ENCODE peak calls at places on chromosomes 11 and 22, in six cellular contexts. F, Z, B, A, M and S are unnamed samples. For H3K79me1, the result is how much of the 10 kb centered on the place peaks cover.

GRCh38 chr11:33620423-33621120 is 80.1 kb downstream of the C11orf91 start:
- DNase-seq in F (no peak), Z (peak), B (no peak), A (no peak), M (no peak), S (no peak)

GRCh38 chr11:12629601-12630313 is 44.5 kb upstream of the TEAD1 start:
- DNase-seq in F (no peak), Z (peak), B (no peak), A (no peak), M (no peak), S (peak)

GRCh38 chr22:44735518-44736428 is 16.6 kb upstream of the ARHGAP8 start:
- DNase-seq in F (peak), Z (peak), B (peak), A (peak), M (peak), S (peak)

GRCh38 chr11:112539165-112539564 is 278.5 kb upstream of the PLET1 start:
- DNase-seq in F (no peak), Z (no peak), B (no peak), A (no peak), M (no peak), S (no peak)

GRCh38 chr11:63534076-63534475 is 2.5 kb upstream of the PLAAT4 start:
- DNase-seq in F (no peak), Z (no peak), B (no peak), A (no peak), M (no peak), S (no peak)

GRCh38 chr11:91664521-91664920 is 560.1 kb upstream of the FAT3 start:
- DNase-seq in F (no peak), Z (no peak), B (no peak), A (no peak), M (peak), S (no peak)

GRCh38 chr11:12171921-12172320 is 61.5 kb downstream of the MICAL2 start:
- DNase-seq in F (no peak), Z (no peak), B (no peak), A (no peak), M (no peak), S (no peak)

GRCh38 chr22:22110548-22111266 is 128.1 kb upstream of the TOP3B start:
- DNase-seq in F (peak), Z (peak), B (peak), A (peak), M (peak), S (peak)

GRCh38 chr11:89477175-89477574 is 14.0 kb downstream of the NOX4 start:
- DNase-seq in F (peak), Z (no peak), B (no peak), A (no peak), M (peak), S (no peak)

GRCh38 chr22:45014658-45015057 is 4.9 kb upstream of the PHF21B start:
- DNase-seq in F (peak), Z (no peak), B (no peak), A (no peak), M (peak), S (no peak)

GRCh38 chr22:46025973-46026906 is 49.3 kb upstream of the WNT7B start:
- DNase-seq in F (no peak), Z (no peak), B (no peak), A (no peak), M (no peak), S (no peak)

GRCh38 chr22:50403701-50404101 is 60.6 kb downstream of the PPP6R2 start:
- DNase-seq in F (no peak), Z (no peak), B (no peak), A (no peak), M (no peak), S (no peak)

GRCh38 chr11:35809561-35809960 is 134.3 kb upstream of the LDLRAD3 start:
- DNase-seq in F (no peak), Z (no peak), B (no peak), A (no peak), M (no peak), S (no peak)

GRCh38 chr11:1460396-1460795 is 26.2 kb downstream of the MOB2 start:
- DNase-seq in F (no peak), Z (peak), B (no peak), A (no peak), M (no peak), S (no peak)

GRCh38 chr11:76902121-76903014 is 41.6 kb downstream of the ACER3 start:
- DNase-seq in F (no peak), Z (no peak), B (no peak), A (no peak), M (no peak), S (no peak)

GRCh38 chr11:104570088-104570701 is 328.1 kb downstream of the CASP12 start:
- DNase-seq in F (no peak), Z (no peak), B (no peak), A (no peak), M (no peak), S (no peak)

GRCh38 chr11:69881467-69882269 is 62.5 kb upstream of the FGF3 start:
- DNase-seq in F (peak), Z (no peak), B (no peak), A (peak), M (peak), S (no peak)

GRCh38 chr11:47010192-47010591 is 73.6 kb downstream of the CSTPP1 start:
- DNase-seq in F (no peak), Z (peak), B (no peak), A (no peak), M (peak), S (peak)

GRCh38 chr11:7578276-7578955 is 64.6 kb downstream of the PPFIBP2 start:
- DNase-seq in F (no peak), Z (no peak), B (no peak), A (no peak), M (no peak), S (no peak)

GRCh38 chr11:7577883-7578242 is 64.1 kb downstream of the PPFIBP2 start:
- DNase-seq in F (peak), Z (peak), B (no peak), A (no peak), M (peak), S (peak)

GRCh38 chr11:7577226-7577882 is 63.6 kb downstream of the PPFIBP2 start:
- DNase-seq in F (no peak), Z (no peak), B (no peak), A (no peak), M (peak), S (peak)

GRCh38 chr11:7575841-7576451 is 62.1 kb downstream of the PPFIBP2 start:
- DNase-seq in F (peak), Z (no peak), B (no peak), A (no peak), M (peak), S (peak)

GRCh38 chr11:7576671-7577225 is 62.9 kb downstream of the PPFIBP2 start:
- DNase-seq in F (no peak), Z (peak), B (no peak), A (no peak), M (peak), S (no peak)
- H3K79me1 ChIP-seq in F (under half), Z (under half), B (under half), A (under half), M (under half), S (under half)

GRCh38 chr11:72240461-72241289 is 3.3 kb downstream of the PHOX2A start:
- DNase-seq in F (no peak), Z (no peak), B (no peak), A (peak), M (peak), S (no peak)

GRCh38 chr11:72238492-72239295 is 5.3 kb downstream of the PHOX2A start:
- DNase-seq in F (peak), Z (no peak), B (no peak), A (no peak), M (peak), S (no peak)

GRCh38 chr11:72241290-72241781 is 2.6 kb downstream of the PHOX2A start:
- DNase-seq in F (peak), Z (no peak), B (no peak), A (peak), M (no peak), S (no peak)

GRCh38 chr11:72239296-72239848 is 4.6 kb downstream of the PHOX2A start:
- DNase-seq in F (peak), Z (peak), B (no peak), A (peak), M (peak), S (peak)

DNA sequence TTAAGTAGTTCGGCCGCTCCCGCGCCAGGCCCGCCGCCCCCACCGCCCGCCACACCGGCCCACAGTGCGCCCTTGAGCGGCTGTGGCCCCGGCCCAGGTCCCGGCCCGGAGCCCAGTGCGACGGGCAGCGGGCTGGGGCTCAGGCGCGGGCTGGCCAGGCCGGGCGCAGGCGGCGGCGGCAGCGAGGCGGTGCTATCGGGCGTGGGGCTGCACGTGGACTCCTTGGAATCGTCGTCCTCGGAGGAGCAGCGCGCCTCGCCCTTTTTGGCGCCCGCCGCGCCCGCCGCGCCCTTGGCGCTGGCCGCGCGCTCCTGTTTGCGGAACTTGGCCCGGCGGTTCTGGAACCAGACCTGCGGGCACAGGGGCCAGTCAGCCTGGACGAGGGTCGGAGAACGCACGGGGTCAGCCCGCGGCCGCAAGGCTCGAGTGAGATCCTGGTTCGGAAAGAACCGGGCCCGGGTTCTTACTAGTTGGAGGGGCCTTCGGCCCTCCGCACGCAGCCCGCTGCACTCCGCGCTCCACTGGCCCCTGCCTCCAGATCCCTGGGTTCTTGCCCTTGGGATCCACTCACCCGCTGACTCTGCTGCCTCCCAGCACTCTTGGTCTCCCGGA is 4.0 kb downstream of the PHOX2A start:
- DNase-seq in F (peak), Z (no peak), B (no peak), A (peak), M (peak), S (no peak)
- H2BK15ac ChIP-seq in F (no peak), Z (no peak), B (peak), A (no peak), M (no peak), S (peak)

GRCh38 chr11:20027546-20028014 is 132.7 kb downstream of the DBX1 start:
- DNase-seq in F (no peak), Z (peak), B (no peak), A (no peak), M (no peak), S (no peak)

GRCh38 chr11:20025331-20025840 is 134.9 kb downstream of the DBX1 start:
- DNase-seq in F (peak), Z (no peak), B (no peak), A (no peak), M (peak), S (no peak)

GRCh38 chr11:20029193-20029592 is 131.1 kb downstream of the DBX1 start:
- DNase-seq in F (no peak), Z (no peak), B (no peak), A (no peak), M (no peak), S (no peak)

GRCh38 chr11:20024172-20024935 is 135.9 kb downstream of the DBX1 start:
- DNase-seq in F (no peak), Z (no peak), B (no peak), A (no peak), M (no peak), S (no peak)

GRCh38 chr11:20026629-20027545 is 133.4 kb downstream of the DBX1 start:
- DNase-seq in F (peak), Z (no peak), B (no peak), A (peak), M (peak), S (no peak)
- H3K79me1 ChIP-seq in F (under half), Z (under half), B (under half), A (under half), M (under half), S (under half)

GRCh38 chr11:128232588-128232987 is 354.8 kb downstream of the ETS1 start:
- DNase-seq in F (no peak), Z (no peak), B (no peak), A (no peak), M (no peak), S (no peak)
- H2BK15ac ChIP-seq in F (no peak), Z (no peak), B (no peak), A (no peak), M (no peak), S (no peak)

GRCh38 chr11:86743223-86744118 is 56.9 kb upstream of the PRSS23 start:
- DNase-seq in F (no peak), Z (peak), B (no peak), A (no peak), M (peak), S (peak)
- H3K79me1 ChIP-seq in F (under half), Z (under half), B (under half), A (under half), M (under half), S (under half)

DNA sequence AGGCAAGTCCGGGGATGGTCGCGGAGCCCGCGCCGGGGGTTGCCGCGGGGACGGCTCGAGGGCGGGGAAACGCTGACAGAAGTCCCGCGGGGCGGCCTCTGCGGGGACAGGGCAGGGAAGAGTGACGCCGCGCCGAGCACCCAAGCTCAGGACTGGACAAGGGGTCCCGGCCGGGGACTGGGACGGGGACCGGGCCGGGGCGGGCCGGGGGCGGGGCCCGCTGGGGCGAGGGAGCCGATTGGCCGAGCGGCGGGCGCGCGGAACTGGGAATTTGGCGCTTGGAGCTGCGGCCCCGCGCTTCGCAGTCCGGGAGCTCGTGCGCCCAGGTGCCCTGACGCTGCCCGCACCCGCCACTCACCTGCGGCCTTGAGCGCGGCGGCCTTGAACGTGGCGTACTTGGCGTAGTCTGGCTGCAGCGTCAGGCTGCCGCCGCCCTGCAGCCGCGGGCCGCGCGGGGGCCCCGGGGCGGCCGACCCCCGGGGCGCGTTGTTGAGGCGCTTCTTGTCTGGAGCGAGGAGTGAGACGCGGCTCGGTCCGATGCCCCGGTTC is 4.8 kb downstream of the SHISA8 start:
- DNase-seq in F (peak), Z (no peak), B (no peak), A (peak), M (peak), S (no peak)
- H2BK15ac ChIP-seq in F (no peak), Z (no peak), B (peak), A (no peak), M (no peak), S (no peak)

GRCh38 chr22:39241632-39242388 is 3.0 kb downstream of the PDGFB start:
- DNase-seq in F (no peak), Z (no peak), B (no peak), A (no peak), M (no peak), S (no peak)
- H3K79me1 ChIP-seq in F (under half), Z (under half), B (under half), A (under half), M (under half), S (under half)

GRCh38 chr11:111336582-111337256 is 38.4 kb downstream of the POU2AF3 start:
- DNase-seq in F (peak), Z (peak), B (no peak), A (no peak), M (peak), S (peak)
- H2BK15ac ChIP-seq in F (no peak), Z (no peak), B (no peak), A (no peak), M (no peak), S (no peak)

GRCh38 chr11:73270089-73270854 is 1.9 kb upstream of the P2RY6 start:
- DNase-seq in F (peak), Z (no peak), B (no peak), A (no peak), M (no peak), S (peak)
- H3K79me1 ChIP-seq in F (under half), Z (under half), B (under half), A (under half), M (under half), S (under half)

DNA sequence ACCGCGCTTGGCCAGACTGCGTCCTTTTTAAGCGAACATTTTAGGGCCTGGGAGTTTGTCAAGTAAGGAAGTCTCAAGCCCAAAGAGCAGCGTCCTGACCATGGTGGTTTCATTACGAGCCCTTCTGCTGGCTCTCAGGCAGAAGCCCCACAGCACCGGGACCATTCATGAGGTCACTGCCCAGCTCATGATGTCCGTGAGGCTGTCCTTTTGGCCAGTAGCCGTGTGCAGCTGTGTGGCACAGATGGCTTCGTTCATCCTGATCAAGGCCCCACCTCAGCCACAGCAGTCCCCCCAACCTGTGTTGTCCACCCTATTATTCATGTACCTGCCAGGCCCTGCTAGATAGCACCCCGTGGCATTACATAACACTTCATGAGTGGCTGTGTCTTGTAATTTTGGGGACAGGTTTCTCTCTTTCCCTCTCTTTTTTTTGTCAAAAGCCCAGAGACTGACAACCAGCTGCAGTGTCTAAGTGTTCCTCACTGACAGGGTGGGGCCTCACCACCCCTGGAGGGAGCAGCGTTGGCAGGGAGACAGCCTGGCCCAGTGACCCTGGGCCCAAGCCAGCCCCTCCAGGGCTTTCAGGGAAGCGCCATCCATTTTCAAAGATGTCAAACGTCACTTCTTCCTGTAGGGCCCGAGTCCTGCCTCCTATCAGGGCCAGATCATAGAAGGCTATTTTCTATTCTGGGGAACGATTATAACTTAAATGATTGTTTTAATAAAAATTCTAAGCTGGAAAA is 21.8 kb upstream of the CABP7 start:
- DNase-seq in F (no peak), Z (no peak), B (no peak), A (no peak), M (no peak), S (no peak)
- H2BK15ac ChIP-seq in F (no peak), Z (no peak), B (no peak), A (no peak), M (no peak), S (no peak)